ENCODE peak calls at places on chromosomes 3 and 15, in six cellular contexts. One of them, this sample, is unnamed.

GRCh38 chr3:174387736-174388135 is 471.4 kb upstream of the NAALADL2 start:
- DNase-seq in body of pancreas: no peak
- DNase-seq in erythroblast: no peak
- DNase-seq in IMR-90: no peak
- DNase-seq in ovary: no peak
- DNase-seq in esophagus squamous epithelium: no peak
- DNase-seq in this sample: no peak

GRCh38 chr3:193828477-193828876 is 235.5 kb downstream of the OPA1 start:
- DNase-seq in body of pancreas: peak; percentile 71
- DNase-seq in erythroblast: no peak
- DNase-seq in IMR-90: no peak
- DNase-seq in ovary: no peak
- DNase-seq in esophagus squamous epithelium: no peak
- DNase-seq in this sample: no peak

GRCh38 chr3:180678231-180678630 is 1.1 kb downstream of the CCDC39 start:
- DNase-seq in body of pancreas: no peak
- DNase-seq in erythroblast: no peak
- DNase-seq in IMR-90: no peak
- DNase-seq in ovary: no peak
- DNase-seq in esophagus squamous epithelium: no peak
- DNase-seq in this sample: no peak

GRCh38 chr3:110414851-110415250 is 656.8 kb upstream of the NECTIN3 start:
- DNase-seq in body of pancreas: no peak
- DNase-seq in erythroblast: no peak
- DNase-seq in IMR-90: peak; percentile 88
- DNase-seq in ovary: no peak
- DNase-seq in esophagus squamous epithelium: no peak
- DNase-seq in this sample: no peak

GRCh38 chr3:118818386-118818785 is 216.3 kb downstream of the IGSF11 start:
- DNase-seq in body of pancreas: no peak
- DNase-seq in erythroblast: no peak
- DNase-seq in IMR-90: peak; percentile 32
- DNase-seq in ovary: no peak
- DNase-seq in esophagus squamous epithelium: no peak
- DNase-seq in this sample: no peak

GRCh38 chr3:169774186-169774585 is 990 bp downstream of the MYNN start:
- DNase-seq in body of pancreas: no peak
- DNase-seq in erythroblast: no peak
- DNase-seq in IMR-90: peak; percentile 9
- DNase-seq in ovary: no peak
- DNase-seq in esophagus squamous epithelium: no peak
- DNase-seq in this sample: no peak

GRCh38 chr3:93969443-93969842 is 4.3 kb downstream of the PROS1 start:
- DNase-seq in body of pancreas: no peak
- DNase-seq in erythroblast: peak; percentile 51
- DNase-seq in IMR-90: peak; percentile 39
- DNase-seq in ovary: no peak
- DNase-seq in esophagus squamous epithelium: no peak
- DNase-seq in this sample: peak; percentile 19

GRCh38 chr3:140292684-140293083 is 357.7 kb downstream of the CLSTN2 start:
- DNase-seq in body of pancreas: no peak
- DNase-seq in erythroblast: no peak
- DNase-seq in IMR-90: no peak
- DNase-seq in ovary: peak; percentile 30
- DNase-seq in esophagus squamous epithelium: no peak
- DNase-seq in this sample: no peak

GRCh38 chr15:90873998-90874605 is 5.7 kb downstream of the FURIN start:
- DNase-seq in body of pancreas: peak; percentile 91
- DNase-seq in erythroblast: peak; percentile 87
- DNase-seq in IMR-90: no peak
- DNase-seq in ovary: peak; percentile 26
- DNase-seq in esophagus squamous epithelium: no peak
- DNase-seq in this sample: no peak

GRCh38 chr3:25453521-25454410 is 25.7 kb downstream of the RARB start:
- DNase-seq in body of pancreas: no peak
- DNase-seq in erythroblast: no peak
- DNase-seq in IMR-90: peak; percentile 51
- DNase-seq in ovary: no peak
- DNase-seq in esophagus squamous epithelium: no peak
- DNase-seq in this sample: no peak

GRCh38 chr3:183825380-183826161 is at the start of gene MAP6D1:
- DNase-seq in body of pancreas: peak; percentile 54
- DNase-seq in erythroblast: peak; percentile 72
- DNase-seq in IMR-90: peak; percentile 46
- DNase-seq in ovary: no peak
- DNase-seq in esophagus squamous epithelium: no peak
- DNase-seq in this sample: no peak

GRCh38 chr3:9770276-9770812 is 597 bp upstream of the CAMK1 start:
- DNase-seq in body of pancreas: peak; percentile 97
- DNase-seq in erythroblast: peak; percentile 36
- DNase-seq in IMR-90: no peak
- DNase-seq in ovary: peak; percentile 100
- DNase-seq in esophagus squamous epithelium: no peak
- DNase-seq in this sample: no peak

GRCh38 chr3:102089904-102090492 is 240.7 kb downstream of the NFKBIZ start:
- DNase-seq in body of pancreas: no peak
- DNase-seq in erythroblast: no peak
- DNase-seq in IMR-90: peak; percentile 98
- DNase-seq in ovary: no peak
- DNase-seq in esophagus squamous epithelium: no peak
- DNase-seq in this sample: no peak

GRCh38 chr15:83854314-83854713 is 200.4 kb downstream of the ADAMTSL3 start:
- DNase-seq in body of pancreas: no peak
- DNase-seq in erythroblast: no peak
- DNase-seq in IMR-90: peak; percentile 37
- DNase-seq in ovary: no peak
- DNase-seq in esophagus squamous epithelium: no peak
- DNase-seq in this sample: no peak

GRCh38 chr3:4949659-4950058 is 29.6 kb upstream of the BHLHE40 start:
- DNase-seq in body of pancreas: no peak
- DNase-seq in erythroblast: no peak
- DNase-seq in IMR-90: no peak
- DNase-seq in ovary: no peak
- DNase-seq in esophagus squamous epithelium: no peak
- DNase-seq in this sample: no peak

GRCh38 chr15:27258287-27258686 is 287.3 kb downstream of the GABRG3 start:
- DNase-seq in body of pancreas: no peak
- DNase-seq in erythroblast: no peak
- DNase-seq in IMR-90: no peak
- DNase-seq in ovary: no peak
- DNase-seq in esophagus squamous epithelium: no peak
- DNase-seq in this sample: no peak

GRCh38 chr15:100672959-100673358 is 70.6 kb downstream of the ASB7 start:
- DNase-seq in body of pancreas: no peak
- DNase-seq in erythroblast: no peak
- DNase-seq in IMR-90: no peak
- DNase-seq in ovary: no peak
- DNase-seq in esophagus squamous epithelium: no peak
- DNase-seq in this sample: no peak

GRCh38 chr15:26477044-26477443 is 295.8 kb downstream of the GABRB3 start:
- DNase-seq in body of pancreas: no peak
- DNase-seq in erythroblast: no peak
- DNase-seq in IMR-90: no peak
- DNase-seq in ovary: no peak
- DNase-seq in esophagus squamous epithelium: no peak
- DNase-seq in this sample: no peak

GRCh38 chr3:31423522-31423921 is 109.2 kb upstream of the STT3B start:
- DNase-seq in body of pancreas: no peak
- DNase-seq in erythroblast: no peak
- DNase-seq in IMR-90: peak; percentile 57
- DNase-seq in ovary: peak; percentile 24
- DNase-seq in esophagus squamous epithelium: no peak
- DNase-seq in this sample: no peak

GRCh38 chr3:113534365-113534764 is 2.0 kb downstream of the SIDT1 start:
- DNase-seq in body of pancreas: no peak
- DNase-seq in erythroblast: no peak
- DNase-seq in IMR-90: no peak
- DNase-seq in ovary: no peak
- DNase-seq in esophagus squamous epithelium: no peak
- DNase-seq in this sample: no peak

GRCh38 chr3:113532698-113533533 is 561 bp downstream of the SIDT1 start:
- DNase-seq in body of pancreas: peak; percentile 43
- DNase-seq in erythroblast: peak; percentile 22
- DNase-seq in IMR-90: no peak
- DNase-seq in ovary: no peak
- DNase-seq in esophagus squamous epithelium: no peak
- DNase-seq in this sample: no peak

GRCh38 chr3:113533534-113533892 is 1.2 kb downstream of the SIDT1 start:
- DNase-seq in body of pancreas: no peak
- DNase-seq in erythroblast: no peak
- DNase-seq in IMR-90: no peak
- DNase-seq in ovary: no peak
- DNase-seq in esophagus squamous epithelium: no peak
- DNase-seq in this sample: no peak

GRCh38 chr3:113535898-113536297 is 3.5 kb downstream of the SIDT1 start:
- DNase-seq in body of pancreas: no peak
- DNase-seq in erythroblast: peak; percentile 4
- DNase-seq in IMR-90: no peak
- DNase-seq in ovary: no peak
- DNase-seq in esophagus squamous epithelium: no peak
- DNase-seq in this sample: no peak

GRCh38 chr3:113531826-113532697 is at the start of gene SIDT1:
- DNase-seq in body of pancreas: peak; percentile 60
- DNase-seq in erythroblast: peak; percentile 28
- DNase-seq in IMR-90: no peak
- DNase-seq in ovary: no peak
- DNase-seq in esophagus squamous epithelium: no peak
- DNase-seq in this sample: no peak
- TF ChIP-seq POLR2A in body of pancreas: peak; percentile 52
- TF ChIP-seq POLR2A in erythroblast: no peak
- TF ChIP-seq POLR2A in IMR-90: no peak
- TF ChIP-seq POLR2A in ovary: no peak
- TF ChIP-seq POLR2A in esophagus squamous epithelium: no peak
- TF ChIP-seq POLR2A in this sample: no peak

DNA sequence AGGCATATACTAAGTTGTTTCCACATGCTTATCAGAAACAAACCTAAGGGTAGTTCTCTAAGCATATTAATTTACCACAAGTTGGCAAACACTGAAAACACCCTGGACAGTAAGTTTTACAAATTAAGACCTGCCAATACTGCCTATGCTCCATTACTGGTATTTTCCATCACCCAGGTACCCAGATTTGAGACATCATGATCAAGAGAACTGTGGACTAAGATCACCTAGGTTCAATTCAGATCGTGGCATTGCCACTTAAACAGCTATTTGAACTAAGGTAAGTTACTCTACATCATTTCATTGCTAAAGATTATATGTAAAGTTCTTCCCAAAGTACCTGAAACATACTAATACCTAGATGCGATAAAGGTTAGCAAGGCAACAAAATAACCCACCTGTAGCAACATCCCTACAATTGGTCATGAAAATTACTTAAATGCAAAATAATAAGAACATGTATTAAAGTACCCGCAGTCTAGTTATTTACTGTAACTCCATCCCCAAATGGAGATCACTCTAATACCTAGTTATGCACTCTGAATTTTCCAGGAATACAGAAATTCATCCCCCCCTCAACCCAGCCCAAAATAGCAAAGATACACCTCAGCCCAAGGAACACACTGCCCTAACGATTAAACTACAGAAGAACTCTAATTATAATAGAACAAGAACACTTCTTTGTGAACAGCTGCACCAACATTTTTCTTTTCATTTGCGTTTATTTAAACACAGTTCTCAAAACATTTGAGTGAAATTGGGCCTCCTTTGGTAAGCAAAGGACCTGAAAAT is 21.6 kb downstream of the TRA2B start:
- DNase-seq in body of pancreas: no peak
- DNase-seq in erythroblast: no peak
- DNase-seq in IMR-90: no peak
- DNase-seq in ovary: no peak
- DNase-seq in esophagus squamous epithelium: no peak
- DNase-seq in this sample: no peak
- TF ChIP-seq POLR2A in body of pancreas: no peak
- TF ChIP-seq POLR2A in erythroblast: no peak
- TF ChIP-seq POLR2A in IMR-90: no peak
- TF ChIP-seq POLR2A in ovary: no peak
- TF ChIP-seq POLR2A in esophagus squamous epithelium: no peak
- TF ChIP-seq POLR2A in this sample: no peak

GRCh38 chr3:156816794-156817741 is 9.1 kb upstream of the LEKR1 start:
- DNase-seq in body of pancreas: peak; percentile 89
- DNase-seq in erythroblast: peak; percentile 83
- DNase-seq in IMR-90: peak; percentile 90
- DNase-seq in ovary: peak; percentile 77
- DNase-seq in esophagus squamous epithelium: peak; percentile 37
- DNase-seq in this sample: peak; percentile 33
- TF ChIP-seq POLR2A in body of pancreas: peak; percentile 93
- TF ChIP-seq POLR2A in erythroblast: peak; percentile 59
- TF ChIP-seq POLR2A in IMR-90: peak; percentile 69
- TF ChIP-seq POLR2A in ovary: no peak
- TF ChIP-seq POLR2A in esophagus squamous epithelium: no peak
- TF ChIP-seq POLR2A in this sample: peak; percentile 33

DNA sequence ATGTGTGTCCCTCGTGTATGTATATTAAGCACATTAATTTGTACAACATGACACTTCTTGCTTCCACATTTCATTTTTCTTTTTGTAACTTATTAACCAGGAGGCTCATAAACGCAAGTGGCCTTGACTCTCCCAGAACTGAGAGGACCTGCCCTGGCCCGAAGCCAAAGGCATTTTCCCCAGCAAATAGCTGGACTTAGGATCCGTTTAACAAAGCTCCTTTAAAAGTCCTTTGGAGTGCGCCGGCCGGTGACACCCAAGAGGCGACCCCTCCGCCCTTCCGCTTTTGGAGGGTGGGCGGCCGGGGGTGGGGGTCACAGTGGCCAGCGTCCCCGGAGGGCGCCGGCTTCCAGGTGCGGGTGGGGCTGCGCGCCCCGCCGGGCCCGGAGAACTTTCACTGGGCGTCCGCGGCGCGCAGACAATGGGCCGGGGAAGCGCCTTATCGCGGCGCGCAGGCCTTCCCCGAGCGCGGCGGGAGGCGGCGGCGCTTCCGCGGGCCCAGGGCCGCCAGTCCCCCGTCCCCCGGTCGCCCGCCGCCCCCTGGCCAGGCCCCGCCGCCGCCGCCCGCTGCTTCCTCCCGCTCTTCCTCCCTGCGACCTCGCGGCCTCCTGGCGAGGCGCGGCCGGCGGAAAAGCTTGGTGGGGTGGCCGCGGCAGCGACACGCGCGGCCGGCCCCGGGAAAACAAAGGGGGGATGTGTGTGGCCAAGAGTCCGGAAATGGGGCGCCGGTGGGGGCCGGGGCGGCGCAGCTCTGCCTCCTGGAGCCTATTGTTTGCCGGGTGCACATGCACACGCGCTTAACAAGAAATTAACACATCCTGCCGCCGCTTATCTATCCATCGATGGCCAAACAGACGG is 613.4 kb downstream of the MCTP2 start:
- DNase-seq in body of pancreas: peak; percentile 89
- DNase-seq in erythroblast: peak; percentile 65
- DNase-seq in IMR-90: no peak
- DNase-seq in ovary: peak; percentile 73
- DNase-seq in esophagus squamous epithelium: no peak
- DNase-seq in this sample: no peak
- TF ChIP-seq POLR2A in body of pancreas: peak; percentile 28
- TF ChIP-seq POLR2A in erythroblast: no peak
- TF ChIP-seq POLR2A in IMR-90: no peak
- TF ChIP-seq POLR2A in ovary: no peak
- TF ChIP-seq POLR2A in esophagus squamous epithelium: no peak
- TF ChIP-seq POLR2A in this sample: no peak

GRCh38 chr15:40105517-40106202 is 3.0 kb downstream of the BMF start:
- DNase-seq in body of pancreas: no peak
- DNase-seq in erythroblast: no peak
- DNase-seq in IMR-90: no peak
- DNase-seq in ovary: no peak
- DNase-seq in esophagus squamous epithelium: no peak
- DNase-seq in this sample: no peak
- TF ChIP-seq POLR2A in body of pancreas: no peak
- TF ChIP-seq POLR2A in erythroblast: no peak
- TF ChIP-seq POLR2A in IMR-90: no peak
- TF ChIP-seq POLR2A in ovary: no peak
- TF ChIP-seq POLR2A in esophagus squamous epithelium: no peak
- TF ChIP-seq POLR2A in this sample: no peak

This sample was measured in H54.